ENCODE peak calls at places on chromosomes 5 and 9, in seven cellular contexts. One of them, this sample, is unnamed.

GRCh38 chr5:180811623-180812119 is 9.1 kb upstream of the MGAT1 start:
- DNase-seq in anterior cingulate cortex: no peak
- DNase-seq in effector memory CD8-positive, alpha-beta T cell: no peak
- DNase-seq in HTR-8/SVneo: no peak
- DNase-seq in activated CD8-positive, alpha-beta memory T cell treated with anti-CD3 and anti-CD28 coated beads for 1 hour: no peak
- DNase-seq in HuH-7: no peak
- DNase-seq in activated CD4-positive, alpha-beta T cell treated with anti-CD3 and anti-CD28 coated beads, Interleukin-2, amount 10 ng/mL, durations not matched to agents 7 days and 5 days: no peak
- DNase-seq in this sample: no peak

GRCh38 chr9:98767196-98767595 is 29.2 kb downstream of the ANKS6 start:
- DNase-seq in HTR-8/SVneo: no peak
- DNase-seq in HuH-7: no peak
- DNase-seq in effector memory CD8-positive, alpha-beta T cell: no peak
- DNase-seq in anterior cingulate cortex: no peak
- DNase-seq in activated CD4-positive, alpha-beta T cell treated with anti-CD3 and anti-CD28 coated beads, Interleukin-2, amount 10 ng/mL, durations not matched to agents 7 days and 5 days: no peak
- DNase-seq in activated CD8-positive, alpha-beta memory T cell treated with anti-CD3 and anti-CD28 coated beads for 1 hour: no peak
- DNase-seq in this sample: no peak

GRCh38 chr5:11504794-11505193 is 399.5 kb downstream of the CTNND2 start:
- DNase-seq in HTR-8/SVneo: peak
- DNase-seq in anterior cingulate cortex: no peak
- DNase-seq in activated CD8-positive, alpha-beta memory T cell treated with anti-CD3 and anti-CD28 coated beads for 1 hour: no peak
- DNase-seq in HuH-7: no peak
- DNase-seq in effector memory CD8-positive, alpha-beta T cell: no peak
- DNase-seq in activated CD4-positive, alpha-beta T cell treated with anti-CD3 and anti-CD28 coated beads, Interleukin-2, amount 10 ng/mL, durations not matched to agents 7 days and 5 days: no peak
- DNase-seq in this sample: no peak

GRCh38 chr9:126397056-126397455 is 70.4 kb downstream of the MVB12B start:
- DNase-seq in activated CD8-positive, alpha-beta memory T cell treated with anti-CD3 and anti-CD28 coated beads for 1 hour: peak
- DNase-seq in effector memory CD8-positive, alpha-beta T cell: peak
- DNase-seq in HTR-8/SVneo: no peak
- DNase-seq in activated CD4-positive, alpha-beta T cell treated with anti-CD3 and anti-CD28 coated beads, Interleukin-2, amount 10 ng/mL, durations not matched to agents 7 days and 5 days: peak
- DNase-seq in HuH-7: no peak
- DNase-seq in anterior cingulate cortex: no peak
- DNase-seq in this sample: no peak

GRCh38 chr5:154587123-154587725 is 109.2 kb upstream of the HAND1 start:
- DNase-seq in effector memory CD8-positive, alpha-beta T cell: no peak
- DNase-seq in anterior cingulate cortex: no peak
- DNase-seq in HTR-8/SVneo: no peak
- DNase-seq in HuH-7: peak
- DNase-seq in activated CD4-positive, alpha-beta T cell treated with anti-CD3 and anti-CD28 coated beads, Interleukin-2, amount 10 ng/mL, durations not matched to agents 7 days and 5 days: no peak
- DNase-seq in activated CD8-positive, alpha-beta memory T cell treated with anti-CD3 and anti-CD28 coated beads for 1 hour: no peak
- DNase-seq in this sample: no peak

GRCh38 chr9:86485359-86485758 is 131.1 kb upstream of the TUT7 start:
- DNase-seq in anterior cingulate cortex: no peak
- DNase-seq in activated CD4-positive, alpha-beta T cell treated with anti-CD3 and anti-CD28 coated beads, Interleukin-2, amount 10 ng/mL, durations not matched to agents 7 days and 5 days: peak
- DNase-seq in activated CD8-positive, alpha-beta memory T cell treated with anti-CD3 and anti-CD28 coated beads for 1 hour: no peak
- DNase-seq in effector memory CD8-positive, alpha-beta T cell: no peak
- DNase-seq in HTR-8/SVneo: no peak
- DNase-seq in HuH-7: no peak
- DNase-seq in this sample: no peak

GRCh38 chr9:77892955-77893514 is 138.6 kb downstream of the GNAQ start:
- DNase-seq in activated CD8-positive, alpha-beta memory T cell treated with anti-CD3 and anti-CD28 coated beads for 1 hour: no peak
- DNase-seq in activated CD4-positive, alpha-beta T cell treated with anti-CD3 and anti-CD28 coated beads, Interleukin-2, amount 10 ng/mL, durations not matched to agents 7 days and 5 days: no peak
- DNase-seq in anterior cingulate cortex: no peak
- DNase-seq in HTR-8/SVneo: no peak
- DNase-seq in HuH-7: no peak
- DNase-seq in effector memory CD8-positive, alpha-beta T cell: no peak
- DNase-seq in this sample: no peak

GRCh38 chr9:14591411-14591810 is 101.8 kb downstream of the ZDHHC21 start:
- DNase-seq in HuH-7: no peak
- DNase-seq in effector memory CD8-positive, alpha-beta T cell: no peak
- DNase-seq in activated CD4-positive, alpha-beta T cell treated with anti-CD3 and anti-CD28 coated beads, Interleukin-2, amount 10 ng/mL, durations not matched to agents 7 days and 5 days: no peak
- DNase-seq in HTR-8/SVneo: no peak
- DNase-seq in activated CD8-positive, alpha-beta memory T cell treated with anti-CD3 and anti-CD28 coated beads for 1 hour: no peak
- DNase-seq in anterior cingulate cortex: no peak
- DNase-seq in this sample: no peak

GRCh38 chr5:157108961-157109360 is at the start of gene HAVCR2:
- DNase-seq in activated CD8-positive, alpha-beta memory T cell treated with anti-CD3 and anti-CD28 coated beads for 1 hour: no peak
- DNase-seq in activated CD4-positive, alpha-beta T cell treated with anti-CD3 and anti-CD28 coated beads, Interleukin-2, amount 10 ng/mL, durations not matched to agents 7 days and 5 days: peak
- DNase-seq in anterior cingulate cortex: no peak
- DNase-seq in HuH-7: no peak
- DNase-seq in HTR-8/SVneo: no peak
- DNase-seq in effector memory CD8-positive, alpha-beta T cell: peak
- DNase-seq in this sample: no peak

GRCh38 chr5:177350776-177351391 is 584 bp downstream of the LMAN2 start:
- DNase-seq in HTR-8/SVneo: no peak
- DNase-seq in effector memory CD8-positive, alpha-beta T cell: no peak
- DNase-seq in activated CD8-positive, alpha-beta memory T cell treated with anti-CD3 and anti-CD28 coated beads for 1 hour: no peak
- DNase-seq in HuH-7: no peak
- DNase-seq in activated CD4-positive, alpha-beta T cell treated with anti-CD3 and anti-CD28 coated beads, Interleukin-2, amount 10 ng/mL, durations not matched to agents 7 days and 5 days: no peak
- DNase-seq in anterior cingulate cortex: no peak
- DNase-seq in this sample: no peak

GRCh38 chr9:105150991-105151685 is 93.3 kb upstream of the SLC44A1 start:
- DNase-seq in anterior cingulate cortex: no peak
- DNase-seq in HuH-7: no peak
- DNase-seq in HTR-8/SVneo: no peak
- DNase-seq in effector memory CD8-positive, alpha-beta T cell: no peak
- DNase-seq in activated CD8-positive, alpha-beta memory T cell treated with anti-CD3 and anti-CD28 coated beads for 1 hour: no peak
- DNase-seq in activated CD4-positive, alpha-beta T cell treated with anti-CD3 and anti-CD28 coated beads, Interleukin-2, amount 10 ng/mL, durations not matched to agents 7 days and 5 days: no peak
- DNase-seq in this sample: no peak

GRCh38 chr9:23117621-23118020 is 671.0 kb downstream of the DMRTA1 start:
- DNase-seq in effector memory CD8-positive, alpha-beta T cell: no peak
- DNase-seq in activated CD8-positive, alpha-beta memory T cell treated with anti-CD3 and anti-CD28 coated beads for 1 hour: no peak
- DNase-seq in HTR-8/SVneo: no peak
- DNase-seq in HuH-7: no peak
- DNase-seq in activated CD4-positive, alpha-beta T cell treated with anti-CD3 and anti-CD28 coated beads, Interleukin-2, amount 10 ng/mL, durations not matched to agents 7 days and 5 days: no peak
- DNase-seq in anterior cingulate cortex: no peak
- DNase-seq in this sample: no peak

GRCh38 chr5:15031180-15031579 is 159.6 kb upstream of the ANKH start:
- DNase-seq in activated CD4-positive, alpha-beta T cell treated with anti-CD3 and anti-CD28 coated beads, Interleukin-2, amount 10 ng/mL, durations not matched to agents 7 days and 5 days: no peak
- DNase-seq in effector memory CD8-positive, alpha-beta T cell: no peak
- DNase-seq in activated CD8-positive, alpha-beta memory T cell treated with anti-CD3 and anti-CD28 coated beads for 1 hour: no peak
- DNase-seq in HTR-8/SVneo: no peak
- DNase-seq in anterior cingulate cortex: no peak
- DNase-seq in HuH-7: no peak
- DNase-seq in this sample: no peak

GRCh38 chr9:15722888-15723287 is 170.0 kb downstream of the CCDC171 start:
- DNase-seq in effector memory CD8-positive, alpha-beta T cell: no peak
- DNase-seq in activated CD4-positive, alpha-beta T cell treated with anti-CD3 and anti-CD28 coated beads, Interleukin-2, amount 10 ng/mL, durations not matched to agents 7 days and 5 days: no peak
- DNase-seq in HuH-7: no peak
- DNase-seq in activated CD8-positive, alpha-beta memory T cell treated with anti-CD3 and anti-CD28 coated beads for 1 hour: no peak
- DNase-seq in HTR-8/SVneo: no peak
- DNase-seq in anterior cingulate cortex: no peak
- DNase-seq in this sample: no peak

GRCh38 chr5:43078956-43079355 is 38.8 kb upstream of the ANXA2R start:
- DNase-seq in anterior cingulate cortex: no peak
- DNase-seq in activated CD4-positive, alpha-beta T cell treated with anti-CD3 and anti-CD28 coated beads, Interleukin-2, amount 10 ng/mL, durations not matched to agents 7 days and 5 days: no peak
- DNase-seq in activated CD8-positive, alpha-beta memory T cell treated with anti-CD3 and anti-CD28 coated beads for 1 hour: no peak
- DNase-seq in HTR-8/SVneo: peak
- DNase-seq in effector memory CD8-positive, alpha-beta T cell: no peak
- DNase-seq in HuH-7: peak
- DNase-seq in this sample: no peak

GRCh38 chr5:147734839-147735238 is 47.7 kb downstream of the JAKMIP2 start:
- DNase-seq in activated CD4-positive, alpha-beta T cell treated with anti-CD3 and anti-CD28 coated beads, Interleukin-2, amount 10 ng/mL, durations not matched to agents 7 days and 5 days: no peak
- DNase-seq in activated CD8-positive, alpha-beta memory T cell treated with anti-CD3 and anti-CD28 coated beads for 1 hour: no peak
- DNase-seq in HuH-7: no peak
- DNase-seq in effector memory CD8-positive, alpha-beta T cell: no peak
- DNase-seq in anterior cingulate cortex: no peak
- DNase-seq in HTR-8/SVneo: no peak
- DNase-seq in this sample: no peak

GRCh38 chr9:3434594-3434993 is 91.2 kb downstream of the RFX3 start:
- DNase-seq in HTR-8/SVneo: no peak
- DNase-seq in effector memory CD8-positive, alpha-beta T cell: no peak
- DNase-seq in activated CD4-positive, alpha-beta T cell treated with anti-CD3 and anti-CD28 coated beads, Interleukin-2, amount 10 ng/mL, durations not matched to agents 7 days and 5 days: no peak
- DNase-seq in HuH-7: no peak
- DNase-seq in anterior cingulate cortex: no peak
- DNase-seq in activated CD8-positive, alpha-beta memory T cell treated with anti-CD3 and anti-CD28 coated beads for 1 hour: no peak
- DNase-seq in this sample: no peak

GRCh38 chr5:106269252-106269843 is 1401.4 kb downstream of the EFNA5 start:
- DNase-seq in anterior cingulate cortex: no peak
- DNase-seq in activated CD4-positive, alpha-beta T cell treated with anti-CD3 and anti-CD28 coated beads, Interleukin-2, amount 10 ng/mL, durations not matched to agents 7 days and 5 days: no peak
- DNase-seq in activated CD8-positive, alpha-beta memory T cell treated with anti-CD3 and anti-CD28 coated beads for 1 hour: no peak
- DNase-seq in effector memory CD8-positive, alpha-beta T cell: no peak
- DNase-seq in HTR-8/SVneo: no peak
- DNase-seq in HuH-7: no peak
- DNase-seq in this sample: no peak

GRCh38 chr9:124818431-124819281 is 34.6 kb upstream of the WDR38 start:
- DNase-seq in HTR-8/SVneo: peak
- DNase-seq in anterior cingulate cortex: no peak
- DNase-seq in HuH-7: peak
- DNase-seq in activated CD8-positive, alpha-beta memory T cell treated with anti-CD3 and anti-CD28 coated beads for 1 hour: no peak
- DNase-seq in activated CD4-positive, alpha-beta T cell treated with anti-CD3 and anti-CD28 coated beads, Interleukin-2, amount 10 ng/mL, durations not matched to agents 7 days and 5 days: no peak
- DNase-seq in effector memory CD8-positive, alpha-beta T cell: no peak
- DNase-seq in this sample: no peak

GRCh38 chr5:151085517-151086031 is 4.7 kb upstream of the TNIP1 start:
- DNase-seq in activated CD4-positive, alpha-beta T cell treated with anti-CD3 and anti-CD28 coated beads, Interleukin-2, amount 10 ng/mL, durations not matched to agents 7 days and 5 days: no peak
- DNase-seq in activated CD8-positive, alpha-beta memory T cell treated with anti-CD3 and anti-CD28 coated beads for 1 hour: no peak
- DNase-seq in anterior cingulate cortex: no peak
- DNase-seq in effector memory CD8-positive, alpha-beta T cell: peak
- DNase-seq in HuH-7: peak
- DNase-seq in HTR-8/SVneo: no peak
- DNase-seq in this sample: no peak